ENCODE peak calls at places on chromosome 12, in six cellular contexts. N, H, O, L, B and P are unnamed samples.

GRCh38 chr12:75792687-75793086 is 238.9 kb downstream of the PHLDA1 start:
- DNase-seq in N (no peak), H (no peak), O (peak; percentile 34), L (no peak), B (no peak), P (no peak)

GRCh38 chr12:53867216-53868012 is 71.2 kb upstream of the HOXC13 start:
- DNase-seq in N (no peak), H (no peak), O (peak; percentile 65), L (peak; percentile 1), B (peak; percentile 72), P (peak; percentile 78)

GRCh38 chr12:43760396-43760795 is 1.6 kb downstream of the IRAK4 start:
- DNase-seq in N (no peak), H (no peak), O (no peak), L (no peak), B (no peak), P (peak; percentile 3)

GRCh38 chr12:54411398-54412241 is 7.4 kb downstream of the ITGA5 start:
- DNase-seq in N (no peak), H (no peak), O (peak; percentile 97), L (no peak), B (peak; percentile 99), P (peak; percentile 86)

GRCh38 chr12:49059063-49059384 is 1.6 kb downstream of the KMT2D start:
- DNase-seq in N (no peak), H (no peak), O (no peak), L (no peak), B (peak; percentile 33), P (no peak)

GRCh38 chr12:66388512-66388911 is 86.2 kb downstream of the HELB start:
- DNase-seq in N (no peak), H (no peak), O (no peak), L (no peak), B (no peak), P (no peak)

GRCh38 chr12:71848212-71848611 is 8.7 kb downstream of the TBC1D15 start:
- DNase-seq in N (no peak), H (no peak), O (no peak), L (no peak), B (no peak), P (no peak)

GRCh38 chr12:49969027-49969426 is 3.7 kb upstream of the AQP6 start:
- DNase-seq in N (peak; percentile 61), H (no peak), O (no peak), L (no peak), B (no peak), P (no peak)

GRCh38 chr12:122499991-122500684 is 594 bp downstream of the ZCCHC8 start:
- DNase-seq in N (no peak), H (peak; percentile 57), O (peak; percentile 14), L (peak; percentile 26), B (peak; percentile 76), P (peak; percentile 49)

GRCh38 chr12:92987362-92987761 is 58.3 kb upstream of the EEA1 start:
- DNase-seq in N (no peak), H (peak; percentile 41), O (peak; percentile 38), L (no peak), B (peak; percentile 83), P (no peak)

GRCh38 chr12:117857632-117858274 is 111.0 kb downstream of the KSR2 start:
- DNase-seq in N (peak; percentile 31), H (peak; percentile 58), O (peak; percentile 29), L (peak; percentile 51), B (peak; percentile 47), P (peak; percentile 35)

GRCh38 chr12:106754331-106754730 is 20.2 kb upstream of the RIC8B start:
- DNase-seq in N (no peak), H (no peak), O (no peak), L (no peak), B (no peak), P (no peak)

GRCh38 chr12:112482734-112483133 is 64.0 kb downstream of the PTPN11 start:
- DNase-seq in N (peak; percentile 50), H (no peak), O (no peak), L (no peak), B (no peak), P (no peak)

GRCh38 chr12:60066655-60067054 is 470.8 kb downstream of the SLC16A7 start:
- DNase-seq in N (no peak), H (no peak), O (no peak), L (no peak), B (no peak), P (no peak)

GRCh38 chr12:102120886-102121285 is 903 bp downstream of the PARPBP start:
- DNase-seq in N (no peak), H (peak; percentile 22), O (peak; percentile 4), L (no peak), B (peak; percentile 60), P (peak; percentile 29)

GRCh38 chr12:109461846-109462766 is 15.0 kb downstream of the KCTD10 start:
- DNase-seq in N (peak; percentile 56), H (peak; percentile 81), O (peak; percentile 93), L (no peak), B (peak; percentile 99), P (peak; percentile 94)

GRCh38 chr12:105084251-105085250 is at the start of gene ALDH1L2:
- DNase-seq in N (peak; percentile 83), H (peak; percentile 88), O (peak; percentile 40), L (peak; percentile 48), B (peak; percentile 97), P (peak; percentile 93)

GRCh38 chr12:124379938-124380754 is 85.3 kb downstream of the RFLNA start:
- DNase-seq in N (no peak), H (no peak), O (peak; percentile 93), L (no peak), B (peak; percentile 92), P (peak; percentile 67)

GRCh38 chr12:14567311-14568195 is at the start of gene PLBD1:
- DNase-seq in N (peak; percentile 57), H (peak; percentile 72), O (peak; percentile 7), L (peak; percentile 13), B (peak; percentile 59), P (peak; percentile 73)

GRCh38 chr12:93762912-93763311 is 85.7 kb downstream of the CRADD start:
- DNase-seq in N (no peak), H (no peak), O (no peak), L (no peak), B (no peak), P (no peak)

GRCh38 chr12:54622463-54623183 is 12.1 kb downstream of the LACRT start:
- DNase-seq in N (no peak), H (no peak), O (peak; percentile 1), L (no peak), B (peak; percentile 36), P (no peak)

GRCh38 chr12:13375583-13376413 is 179.3 kb downstream of the EMP1 start:
- DNase-seq in N (no peak), H (no peak), O (no peak), L (no peak), B (no peak), P (no peak)

GRCh38 chr12:49000346-49000745 is 1.2 kb upstream of the DDN start:
- DNase-seq in N (peak; percentile 64), H (no peak), O (no peak), L (no peak), B (no peak), P (no peak)

GRCh38 chr12:93950321-93950720 is 198.1 kb upstream of the PLXNC1 start:
- DNase-seq in N (no peak), H (no peak), O (no peak), L (no peak), B (no peak), P (no peak)